ENCODE peak calls at places on chromosome 18, in eight cellular contexts. N, E, I, P, K, G, W and V are unnamed samples.

GRCh38 chr18:29418136-29418535 is 1241.2 kb upstream of the CDH2 start:
- DNase-seq in N (no peak), E (no peak), I (no peak), P (no peak), K (no peak), G (no peak), W (no peak), V (no peak)

GRCh38 chr18:80200171-80200931 is 47.0 kb downstream of the PARD6G start:
- DNase-seq in N (no peak), E (no peak), I (no peak), P (no peak), K (peak; percentile 55), G (no peak), W (peak; percentile 42), V (peak; percentile 54)

GRCh38 chr18:13541621-13542519 is 184.5 kb downstream of the FAM210A start:
- DNase-seq in N (peak; percentile 72), E (no peak), I (no peak), P (no peak), K (no peak), G (peak; percentile 74), W (no peak), V (no peak)

GRCh38 chr18:6405237-6406074 is 9.3 kb downstream of the L3MBTL4 start:
- DNase-seq in N (peak; percentile 21), E (no peak), I (no peak), P (no peak), K (no peak), G (no peak), W (no peak), V (no peak)

GRCh38 chr18:73717570-73717969 is 430.1 kb downstream of the FBXO15 start:
- DNase-seq in N (no peak), E (no peak), I (no peak), P (no peak), K (no peak), G (no peak), W (peak; percentile 36), V (no peak)

GRCh38 chr18:57649536-57650495 is 28.2 kb upstream of the NARS1 start:
- DNase-seq in N (no peak), E (no peak), I (no peak), P (no peak), K (no peak), G (no peak), W (peak; percentile 51), V (no peak)

GRCh38 chr18:47745227-47745626 is 185.2 kb downstream of the SMAD2 start:
- DNase-seq in N (no peak), E (peak; percentile 10), I (no peak), P (no peak), K (no peak), G (no peak), W (no peak), V (no peak)

GRCh38 chr18:67924656-67925055 is 408.1 kb upstream of the DSEL start:
- DNase-seq in N (no peak), E (no peak), I (no peak), P (no peak), K (no peak), G (no peak), W (no peak), V (no peak)

GRCh38 chr18:57737661-57738060 is 65.5 kb downstream of the ATP8B1 start:
- DNase-seq in N (peak; percentile 57), E (peak; percentile 65), I (no peak), P (no peak), K (no peak), G (peak; percentile 48), W (no peak), V (no peak)

GRCh38 chr18:34314847-34315246 is 90.1 kb upstream of the NOL4 start:
- DNase-seq in N (no peak), E (no peak), I (no peak), P (no peak), K (no peak), G (no peak), W (no peak), V (no peak)

GRCh38 chr18:2847341-2848144 is 737 bp downstream of the EMILIN2 start:
- DNase-seq in N (no peak), E (no peak), I (peak; percentile 61), P (peak; percentile 57), K (peak; percentile 69), G (no peak), W (no peak), V (peak; percentile 71)

GRCh38 chr18:53715243-53715853 is 509.1 kb downstream of the MBD2 start:
- DNase-seq in N (no peak), E (no peak), I (no peak), P (no peak), K (peak; percentile 58), G (no peak), W (no peak), V (no peak)

GRCh38 chr18:9404565-9405060 is 70.0 kb downstream of the TWSG1 start:
- DNase-seq in N (no peak), E (no peak), I (peak; percentile 84), P (peak; percentile 25), K (no peak), G (no peak), W (no peak), V (no peak)
- TF ChIP-seq POLR2AphosphoS5 in N (no peak), E (no peak), I (peak; percentile 61), P (no peak), K (no peak), G (no peak), W (no peak), V (no peak)

GRCh38 chr18:37564796-37565137 is 831 bp downstream of the CELF4 start:
- DNase-seq in N (peak; percentile 56), E (peak; percentile 42), I (peak; percentile 49), P (no peak), K (peak; percentile 95), G (peak; percentile 14), W (no peak), V (no peak)
- TF ChIP-seq POLR2AphosphoS5 in N (no peak), E (no peak), I (no peak), P (no peak), K (no peak), G (no peak), W (no peak), V (no peak)

GRCh38 chr18:59918320-59918755 is 18.5 kb downstream of the PMAIP1 start:
- DNase-seq in N (no peak), E (peak; percentile 35), I (peak; percentile 69), P (no peak), K (no peak), G (peak; percentile 55), W (no peak), V (no peak)
- TF ChIP-seq POLR2AphosphoS5 in N (no peak), E (no peak), I (peak; percentile 66), P (no peak), K (no peak), G (no peak), W (no peak), V (no peak)

GRCh38 chr18:26089247-26090129 is 925 bp downstream of the SS18 start:
- DNase-seq in N (peak; percentile 12), E (no peak), I (no peak), P (no peak), K (peak; percentile 41), G (no peak), W (no peak), V (no peak)

GRCh38 chr18:26090130-26091046 is at the start of gene SS18:
- DNase-seq in N (peak; percentile 92), E (peak; percentile 93), I (peak; percentile 96), P (peak; percentile 74), K (peak; percentile 97), G (peak; percentile 95), W (peak; percentile 41), V (peak; percentile 77)

GRCh38 chr18:26086959-26087358 is 3.5 kb downstream of the SS18 start:
- DNase-seq in N (no peak), E (no peak), I (no peak), P (no peak), K (no peak), G (no peak), W (no peak), V (no peak)

GRCh38 chr18:26088482-26088881 is 1.9 kb downstream of the SS18 start:
- DNase-seq in N (no peak), E (no peak), I (peak; percentile 41), P (no peak), K (no peak), G (no peak), W (no peak), V (no peak)

DNA sequence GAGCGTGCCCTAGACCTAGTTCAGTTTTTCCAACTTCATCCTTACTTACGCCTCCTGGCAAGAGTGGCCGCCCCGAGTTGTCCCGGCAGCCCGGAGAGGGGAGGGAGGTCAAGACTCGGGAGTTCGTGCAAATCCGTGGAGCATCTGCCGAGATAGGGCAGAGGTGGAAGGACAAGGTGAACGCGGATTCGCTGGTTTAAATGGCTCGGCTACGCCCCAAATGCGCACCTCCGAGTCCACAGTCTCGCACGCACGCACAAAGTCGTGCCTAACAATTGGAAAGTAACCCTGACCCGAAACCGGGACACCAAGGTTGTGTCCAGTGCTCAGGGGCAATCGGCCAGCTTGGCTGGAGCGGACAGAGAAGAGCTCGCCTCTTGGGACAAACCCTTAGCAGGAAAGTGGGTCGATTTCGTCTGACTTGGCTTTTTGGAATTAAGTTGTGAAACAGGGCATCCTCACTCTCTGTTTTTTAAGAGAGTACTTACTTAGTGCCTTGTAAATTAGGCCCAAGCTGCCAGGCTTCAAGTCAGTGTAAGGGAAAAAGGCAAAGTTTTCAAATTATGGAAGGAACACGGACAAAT is 726 bp upstream of the SS18 start:
- DNase-seq in N (no peak), E (peak; percentile 58), I (peak; percentile 79), P (no peak), K (peak; percentile 54), G (no peak), W (peak; percentile 20), V (no peak)
- TF ChIP-seq POLR2AphosphoS5 in N (no peak), E (no peak), I (no peak), P (no peak), K (peak; percentile 3), G (peak; percentile 18), W (peak; percentile 3), V (no peak)

DNA sequence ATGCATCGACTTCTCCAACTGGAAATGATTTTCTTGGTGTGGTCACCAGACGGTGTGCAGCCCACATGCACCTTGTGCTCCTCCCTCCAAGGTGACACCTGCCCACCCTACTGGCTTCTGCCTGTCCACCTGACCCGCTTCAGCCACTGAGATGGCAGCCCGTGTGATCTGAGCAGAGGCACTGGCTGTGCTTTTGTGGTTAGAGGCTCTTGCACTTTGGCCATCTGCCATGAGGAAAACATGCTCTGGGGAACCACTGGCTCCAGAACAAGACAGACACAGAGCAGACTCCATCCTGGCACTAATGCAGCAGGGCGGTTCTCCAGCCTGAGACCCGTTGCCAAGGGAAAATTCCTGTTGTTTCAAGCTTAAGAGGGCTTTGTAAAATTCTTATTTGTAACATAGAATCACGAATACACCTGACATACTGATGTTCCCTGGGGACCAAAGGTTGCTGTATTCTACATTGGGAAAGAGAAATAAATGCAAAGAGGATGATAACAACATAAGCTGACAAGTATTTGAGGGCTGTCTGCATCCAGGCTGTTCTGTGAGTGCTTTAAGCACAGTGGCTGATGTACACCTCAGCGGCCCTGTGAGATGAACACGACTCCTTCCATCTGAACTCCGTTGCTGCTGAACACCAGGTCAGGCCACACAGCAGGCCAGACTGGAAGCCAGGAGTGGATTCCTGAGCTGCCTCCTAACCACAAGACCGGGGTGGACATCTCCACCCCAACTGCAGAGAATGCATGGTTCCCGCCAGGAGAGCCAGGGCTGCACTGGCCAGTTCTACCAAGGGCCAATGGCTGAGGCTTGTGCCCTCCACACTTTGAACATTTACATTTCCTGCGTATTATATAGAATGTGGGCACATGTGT is 820.4 kb downstream of the GALR1 start:
- DNase-seq in N (peak; percentile 69), E (no peak), I (no peak), P (no peak), K (no peak), G (peak; percentile 11), W (no peak), V (no peak)
- TF ChIP-seq POLR2AphosphoS5 in N (peak; percentile 46), E (no peak), I (no peak), P (no peak), K (no peak), G (no peak), W (no peak), V (no peak)